ENCODE peak calls at places on chromosomes 7 and 10, in four cellular contexts. A is HepG2, F is H1, E is K562. N is an unnamed sample.

GRCh38 chr10:14648042-14648765 is 126.5 kb downstream of the FAM107B start:
- DNase-seq in E (no peak), A (no peak), F (no peak), N (peak)

GRCh38 chr7:20267482-20267881 is 50.3 kb upstream of the MACC1 start:
- DNase-seq in F (peak), E (no peak), A (no peak), N (no peak)

GRCh38 chr7:27793780-27794179 is 53.8 kb downstream of the TAX1BP1 start:
- DNase-seq in F (no peak), E (no peak), A (no peak), N (no peak)

GRCh38 chr10:23345861-23346260 is 1.3 kb upstream of the C10orf67 start:
- DNase-seq in A (peak), F (no peak), E (no peak), N (no peak)

GRCh38 chr7:155363146-155363539 is 65.5 kb downstream of the INSIG1 start:
- DNase-seq in F (no peak), A (no peak), E (no peak), N (no peak)

GRCh38 chr7:50953820-50954219 is 171.1 kb upstream of the GRB10 start:
- DNase-seq in E (no peak), F (no peak), A (peak), N (no peak)

GRCh38 chr10:103889121-103889720 is 28.8 kb downstream of the STN1 start:
- DNase-seq in F (no peak), E (no peak), A (no peak), N (no peak)

GRCh38 chr10:88092975-88093374 is 229.6 kb downstream of the PTEN start:
- DNase-seq in E (no peak), F (no peak), A (no peak), N (no peak)

GRCh38 chr10:114408968-114409444 is 4.7 kb upstream of the AFAP1L2 start:
- DNase-seq in A (no peak), E (no peak), F (no peak), N (no peak)

DNA sequence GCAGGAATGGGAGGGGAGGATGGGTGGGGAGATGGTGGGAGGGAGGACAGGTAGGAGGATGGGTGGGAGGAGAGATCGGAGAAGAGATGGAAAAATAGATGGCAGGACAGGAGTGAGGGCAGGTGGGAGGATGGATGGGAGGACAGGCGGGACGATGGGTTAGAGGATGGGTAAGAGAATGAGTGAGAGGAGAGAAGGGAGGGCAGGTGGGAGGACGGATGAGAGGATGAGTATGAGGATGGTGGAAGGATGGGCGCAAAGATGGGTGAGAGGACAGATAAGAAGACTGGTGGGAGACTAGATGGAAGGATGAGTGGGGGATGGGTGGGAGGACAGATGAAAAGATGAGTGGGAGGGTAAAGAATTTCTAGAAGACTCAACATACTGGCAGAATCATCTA is 438.6 kb downstream of the PLXNA4 start:
- DNase-seq in A (no peak), F (no peak), E (no peak), N (no peak)
- TF ChIP-seq CBX5 in A (no peak), F (no peak), E (no peak), N (no peak)

DNA sequence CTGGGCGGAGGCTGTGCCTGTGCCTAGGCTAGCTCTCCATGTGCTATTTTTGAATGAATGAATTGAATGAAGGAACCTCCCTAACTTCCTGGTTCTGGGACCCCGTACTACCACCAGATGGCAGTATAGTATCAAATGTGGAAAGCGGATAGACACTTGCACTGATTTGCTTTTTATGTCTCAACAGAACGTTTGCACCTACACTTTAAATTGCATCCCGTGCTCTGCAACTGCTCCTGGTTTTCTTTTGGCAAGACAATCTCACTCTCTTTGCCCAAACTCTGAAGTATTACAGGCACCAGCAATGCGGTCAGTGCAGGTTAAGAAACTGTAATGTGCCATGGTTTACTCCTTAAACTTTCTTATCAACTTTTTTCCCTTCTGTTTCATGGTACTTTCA is 6.5 kb downstream of the FZD8 start:
- DNase-seq in A (peak), F (peak), E (peak), N (peak)
- TF ChIP-seq CBX5 in A (no peak), F (no peak), E (no peak), N (no peak)

DNA sequence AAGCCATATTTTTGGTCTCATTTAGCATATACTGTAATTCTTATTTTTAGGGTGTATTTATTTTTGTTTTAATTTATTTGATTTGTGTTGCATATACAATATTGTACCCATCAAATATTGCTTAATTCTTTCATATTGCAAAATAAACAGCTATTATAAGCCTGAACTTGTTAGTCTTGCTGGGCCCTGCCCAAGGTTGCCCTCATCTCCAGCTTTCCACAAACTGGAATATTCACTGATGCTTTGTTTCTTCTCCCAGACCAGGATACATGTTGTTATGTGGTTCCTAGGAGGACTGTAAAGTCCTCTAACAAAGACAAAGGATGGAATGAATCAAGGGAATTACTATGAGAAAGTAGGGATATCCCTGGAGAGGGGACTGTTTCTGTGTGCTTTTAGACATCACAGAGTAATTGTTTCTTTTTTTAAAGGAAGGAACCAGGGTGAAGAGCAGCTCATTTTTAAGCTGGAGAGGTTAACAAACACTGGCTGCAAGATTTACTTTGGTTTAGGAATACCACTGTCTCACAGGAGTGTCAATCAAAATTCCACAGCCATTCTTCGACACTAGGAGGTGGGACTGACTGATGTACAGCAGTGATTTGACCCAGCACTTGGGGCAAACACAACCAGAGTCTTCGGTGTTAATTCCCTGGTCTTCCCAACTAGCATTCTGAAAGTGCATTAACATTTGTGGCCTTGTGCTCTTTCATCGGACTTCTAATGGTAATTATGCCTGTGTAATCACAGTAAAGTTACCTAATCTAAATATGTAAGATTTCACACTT is 14.8 kb upstream of the CD36 start:
- DNase-seq in E (no peak), A (peak), F (no peak), N (no peak)
- TF ChIP-seq CBX5 in E (no peak), A (no peak), F (no peak), N (no peak)

DNA sequence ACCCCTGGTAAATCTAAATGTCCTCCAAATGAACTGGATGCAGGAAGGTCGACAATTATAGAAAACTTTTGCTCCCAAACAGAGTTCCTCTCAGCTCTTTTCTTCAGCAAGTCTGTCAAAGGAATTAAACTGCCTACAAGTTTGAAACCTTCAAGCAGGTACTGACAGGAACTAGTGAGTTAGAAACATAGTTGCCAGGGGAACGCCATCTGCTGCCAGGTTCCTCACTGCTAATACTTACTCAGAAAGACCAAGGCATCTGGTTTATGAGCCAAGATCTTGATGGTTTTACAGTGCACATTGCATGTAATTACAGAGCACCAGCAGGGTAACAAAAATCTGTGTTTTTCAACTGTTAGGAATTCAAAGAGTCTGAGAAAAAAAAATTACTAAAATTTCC is 300.0 kb upstream of the NRG3 start:
- DNase-seq in F (no peak), A (no peak), E (no peak), N (no peak)
- TF ChIP-seq CBX5 in F (no peak), A (no peak), E (no peak), N (no peak)

N was measured in GM12878.